ENCODE peak calls at places on chromosomes 2 and 18, in six cellular contexts. A is BE2C; I is activated T-helper 1 cell treated with anti-CD3 and anti-CD28 coated beads, Interleukin-2, amount 50 U/mL, for 16 hours; G is B cell; O is stromal cell of bone marrow; V is amniotic stem cell. J is an unnamed sample.

GRCh38 chr2:31729442-31730092 is 148.8 kb upstream of the SRD5A2 start:
- DNase-seq in O (peak), A (no peak), V (no peak), G (no peak), I (no peak), J (no peak)

GRCh38 chr2:207813942-207814341 is 44.2 kb upstream of the FZD5 start:
- DNase-seq in O (no peak), A (no peak), I (no peak), G (no peak), V (no peak), J (no peak)

GRCh38 chr2:214651451-214651850 is 158.0 kb downstream of the BARD1 start:
- DNase-seq in I (no peak), A (no peak), G (no peak), V (no peak), O (no peak), J (no peak)

GRCh38 chr2:212609499-212609898 is 70.9 kb upstream of the ERBB4 start:
- DNase-seq in V (no peak), O (no peak), I (no peak), G (no peak), A (no peak), J (no peak)

GRCh38 chr2:241224068-241224850 is 35.8 kb downstream of the ANO7 start:
- DNase-seq in A (peak), I (no peak), V (no peak), G (no peak), O (peak), J (peak)

GRCh38 chr18:48839819-48840490 is 110.8 kb downstream of the SMAD7 start:
- DNase-seq in G (no peak), I (no peak), A (no peak), V (no peak), O (no peak), J (no peak)

GRCh38 chr2:29000481-29000880 is 19.4 kb downstream of the TOGARAM2 start:
- DNase-seq in G (peak), V (no peak), A (no peak), I (no peak), O (no peak), J (no peak)

GRCh38 chr2:156445311-156446218 is 9.4 kb downstream of the GPD2 start:
- DNase-seq in G (no peak), O (peak), A (no peak), I (no peak), V (peak), J (no peak)

GRCh38 chr18:1017227-1017626 is 112.6 kb downstream of the ADCYAP1 start:
- DNase-seq in I (no peak), G (no peak), A (no peak), O (no peak), V (no peak), J (no peak)

GRCh38 chr2:130346741-130347066 is 4.0 kb downstream of the IMP4 start:
- DNase-seq in A (no peak), I (no peak), O (no peak), V (no peak), G (no peak), J (no peak)

J was measured in T1000.